ENCODE peak calls at places on chromosomes 6 and 20, in four cellular contexts. One of them, this sample, is unnamed.

GRCh38 chr20:20780127-20780822 is 67.8 kb upstream of the RALGAPA2 start:
- DNase-seq in pulmonary artery endothelial cell: no peak
- DNase-seq in RCC 7860: no peak
- DNase-seq in epithelial cell of proximal tubule: peak; percentile 59
- DNase-seq in this sample: no peak

GRCh38 chr6:139764498-139764986 is 390.1 kb upstream of the CITED2 start:
- DNase-seq in RCC 7860: peak; percentile 98
- DNase-seq in pulmonary artery endothelial cell: peak; percentile 84
- DNase-seq in epithelial cell of proximal tubule: peak; percentile 92
- DNase-seq in this sample: peak; percentile 91

GRCh38 chr6:139882977-139883728 is 508.7 kb upstream of the CITED2 start:
- DNase-seq in epithelial cell of proximal tubule: peak; percentile 63
- DNase-seq in pulmonary artery endothelial cell: no peak
- DNase-seq in RCC 7860: peak; percentile 66
- DNase-seq in this sample: peak; percentile 47

GRCh38 chr6:56399250-56399671 is 151.9 kb upstream of the COL21A1 start:
- DNase-seq in RCC 7860: peak; percentile 72
- DNase-seq in epithelial cell of proximal tubule: peak; percentile 52
- DNase-seq in pulmonary artery endothelial cell: no peak
- DNase-seq in this sample: no peak

GRCh38 chr6:22248513-22249308 is 48.1 kb downstream of the PRL start:
- DNase-seq in RCC 7860: peak; percentile 93
- DNase-seq in epithelial cell of proximal tubule: peak; percentile 81
- DNase-seq in pulmonary artery endothelial cell: peak; percentile 10
- DNase-seq in this sample: peak; percentile 28

GRCh38 chr6:74606488-74607135 is 599.2 kb downstream of the COL12A1 start:
- DNase-seq in epithelial cell of proximal tubule: peak; percentile 31
- DNase-seq in RCC 7860: peak; percentile 13
- DNase-seq in pulmonary artery endothelial cell: peak; percentile 64
- DNase-seq in this sample: peak; percentile 86

GRCh38 chr20:42634096-42634495 is 555.6 kb downstream of the PTPRT start:
- DNase-seq in epithelial cell of proximal tubule: no peak
- DNase-seq in pulmonary artery endothelial cell: no peak
- DNase-seq in RCC 7860: no peak
- DNase-seq in this sample: no peak

GRCh38 chr6:11525468-11526155 is 11.9 kb upstream of the TMEM170B start:
- DNase-seq in epithelial cell of proximal tubule: no peak
- DNase-seq in RCC 7860: no peak
- DNase-seq in pulmonary artery endothelial cell: no peak
- DNase-seq in this sample: no peak

GRCh38 chr20:38937978-38938473 is 11.8 kb downstream of the FAM83D start:
- DNase-seq in pulmonary artery endothelial cell: no peak
- DNase-seq in RCC 7860: no peak
- DNase-seq in epithelial cell of proximal tubule: no peak
- DNase-seq in this sample: no peak

GRCh38 chr20:63248835-63249591 is 5.2 kb downstream of the NKAIN4 start:
- DNase-seq in pulmonary artery endothelial cell: no peak
- DNase-seq in RCC 7860: peak; percentile 77
- DNase-seq in epithelial cell of proximal tubule: peak; percentile 54
- DNase-seq in this sample: no peak

GRCh38 chr6:11912420-11912819 is 99.7 kb upstream of the HIVEP1 start:
- DNase-seq in epithelial cell of proximal tubule: no peak
- DNase-seq in RCC 7860: no peak
- DNase-seq in pulmonary artery endothelial cell: no peak
- DNase-seq in this sample: no peak

GRCh38 chr20:3190681-3191111 is 13.8 kb downstream of the DDRGK1 start:
- DNase-seq in RCC 7860: no peak
- DNase-seq in pulmonary artery endothelial cell: no peak
- DNase-seq in epithelial cell of proximal tubule: no peak
- DNase-seq in this sample: no peak

GRCh38 chr6:118509009-118509617 is 39.0 kb upstream of the PLN start:
- DNase-seq in pulmonary artery endothelial cell: peak; percentile 5
- DNase-seq in RCC 7860: no peak
- DNase-seq in epithelial cell of proximal tubule: no peak
- DNase-seq in this sample: peak; percentile 60

GRCh38 chr20:58511861-58512260 is 3.3 kb downstream of the APCDD1L start:
- DNase-seq in RCC 7860: no peak
- DNase-seq in epithelial cell of proximal tubule: no peak
- DNase-seq in pulmonary artery endothelial cell: no peak
- DNase-seq in this sample: no peak

GRCh38 chr6:162251257-162251656 is 476.3 kb downstream of the PRKN start:
- DNase-seq in pulmonary artery endothelial cell: no peak
- DNase-seq in RCC 7860: no peak
- DNase-seq in epithelial cell of proximal tubule: no peak
- DNase-seq in this sample: no peak

GRCh38 chr6:43541774-43542471 is 25.0 kb downstream of the POLR1C start:
- DNase-seq in RCC 7860: no peak
- DNase-seq in pulmonary artery endothelial cell: no peak
- DNase-seq in epithelial cell of proximal tubule: no peak
- DNase-seq in this sample: no peak